ENCODE peak calls at places on chromosomes 6 and 20, in nine cellular contexts. F, E, T, G, M, O, Z, R and V are unnamed samples.

GRCh38 chr20:15594296-15594695 is 979.0 kb downstream of the KIF16B start:
- DNase-seq in F (no peak), E (no peak), T (no peak), G (no peak), M (no peak), O (no peak), Z (no peak), R (no peak), V (no peak)

GRCh38 chr20:62369508-62370114 is 2.5 kb upstream of the LAMA5 start:
- DNase-seq in F (no peak), E (no peak), T (no peak), G (no peak), M (no peak), O (no peak), Z (no peak), R (no peak), V (no peak)

GRCh38 chr6:23137596-23137995 is 568.2 kb downstream of the HDGFL1 start:
- DNase-seq in F (no peak), E (no peak), T (no peak), G (no peak), M (no peak), O (no peak), Z (peak), R (no peak), V (no peak)

GRCh38 chr6:9292975-9293374 is 857.6 kb upstream of the SLC35B3 start:
- DNase-seq in F (no peak), E (no peak), T (no peak), G (no peak), M (no peak), O (no peak), Z (no peak), R (no peak), V (no peak)

GRCh38 chr6:87174078-87174579 is 18.8 kb downstream of the ZNF292 start:
- DNase-seq in F (no peak), E (no peak), T (no peak), G (no peak), M (no peak), O (no peak), Z (no peak), R (no peak), V (no peak)

GRCh38 chr6:73314577-73315492 is 39.2 kb downstream of the DPPA5 start:
- DNase-seq in F (no peak), E (no peak), T (no peak), G (no peak), M (no peak), O (no peak), Z (no peak), R (peak), V (no peak)

GRCh38 chr6:44925100-44925739 is 402.9 kb upstream of the RUNX2 start:
- DNase-seq in F (no peak), E (no peak), T (no peak), G (peak), M (no peak), O (peak), Z (no peak), R (no peak), V (no peak)

GRCh38 chr20:16574656-16575355 is 1.6 kb upstream of the KIF16B start:
- DNase-seq in F (peak), E (peak), T (peak), G (peak), M (peak), O (peak), Z (peak), R (peak), V (no peak)

GRCh38 chr6:137768935-137769334 is 98.1 kb upstream of the TNFAIP3 start:
- DNase-seq in F (no peak), E (no peak), T (no peak), G (no peak), M (no peak), O (no peak), Z (no peak), R (no peak), V (no peak)

GRCh38 chr20:1326031-1326930 is 2.7 kb downstream of the SDCBP2 start:
- DNase-seq in F (no peak), E (no peak), T (no peak), G (no peak), M (peak), O (no peak), Z (peak), R (no peak), V (peak)

GRCh38 chr20:59456342-59457132 is 147.8 kb upstream of the PHACTR3 start:
- DNase-seq in F (no peak), E (no peak), T (no peak), G (no peak), M (no peak), O (no peak), Z (no peak), R (no peak), V (no peak)

GRCh38 chr6:75157336-75157735 is 48.5 kb downstream of the COL12A1 start:
- DNase-seq in F (no peak), E (no peak), T (no peak), G (no peak), M (no peak), O (no peak), Z (no peak), R (no peak), V (no peak)

GRCh38 chr20:62736026-62736406 is 27.4 kb downstream of the NTSR1 start:
- DNase-seq in F (no peak), E (no peak), T (no peak), G (no peak), M (no peak), O (no peak), Z (no peak), R (no peak), V (no peak)

GRCh38 chr6:45756611-45757010 is 259.0 kb downstream of the CLIC5 start:
- DNase-seq in F (no peak), E (no peak), T (no peak), G (no peak), M (no peak), O (no peak), Z (no peak), R (no peak), V (no peak)

GRCh38 chr6:54003316-54003715 is 107.9 kb upstream of the MLIP start:
- DNase-seq in F (peak), E (no peak), T (no peak), G (no peak), M (no peak), O (no peak), Z (no peak), R (no peak), V (no peak)

GRCh38 chr6:153309666-153310065 is 178.6 kb upstream of the RGS17 start:
- DNase-seq in F (no peak), E (no peak), T (no peak), G (no peak), M (no peak), O (no peak), Z (no peak), R (no peak), V (no peak)

GRCh38 chr6:44858998-44859397 is 469.1 kb upstream of the RUNX2 start:
- DNase-seq in F (no peak), E (no peak), T (no peak), G (no peak), M (no peak), O (no peak), Z (no peak), R (no peak), V (no peak)

GRCh38 chr6:30988209-30988825 is 4.8 kb downstream of the MUC21 start:
- DNase-seq in F (no peak), E (no peak), T (no peak), G (no peak), M (no peak), O (no peak), Z (no peak), R (no peak), V (no peak)

GRCh38 chr6:122653094-122653493 is 42.9 kb downstream of the PKIB start:
- DNase-seq in F (no peak), E (no peak), T (no peak), G (no peak), M (no peak), O (no peak), Z (no peak), R (no peak), V (no peak)

GRCh38 chr6:89928604-89929003 is 34.3 kb downstream of the GJA10 start:
- DNase-seq in F (no peak), E (no peak), T (no peak), G (no peak), M (no peak), O (no peak), Z (no peak), R (peak), V (no peak)

GRCh38 chr20:44154521-44155001 is 32.4 kb downstream of the JPH2 start:
- DNase-seq in F (no peak), E (no peak), T (no peak), G (no peak), M (no peak), O (no peak), Z (peak), R (no peak), V (no peak)